ENCODE peak calls at places on chromosomes 7 and 10, in eight cellular contexts. W is nucleus accumbens, L is HT-29, U is GM13977, B is SK-N-SH, K is HTR-8/SVneo, P is NCI-H1417, X is NCI-H2107. E is an unnamed sample.

GRCh38 chr7:82164813-82165212 is 278.8 kb downstream of the CACNA2D1 start:
- DNase-seq in L (no peak), K (no peak), U (no peak), W (no peak), P (peak; percentile 49), X (no peak), B (peak; percentile 21), E (no peak)

GRCh38 chr7:68199951-68200660 is 1203.5 kb downstream of the TYW1 start:
- DNase-seq in W (no peak), U (no peak), L (no peak), K (peak; percentile 2), P (no peak), X (no peak), B (no peak), E (no peak)

GRCh38 chr10:130368761-130369560 is 232.8 kb downstream of the GLRX3 start:
- DNase-seq in K (no peak), W (no peak), X (no peak), P (no peak), B (no peak), U (no peak), L (no peak), E (no peak)

GRCh38 chr10:19908991-19909699 is 92.9 kb downstream of the PLXDC2 start:
- DNase-seq in B (no peak), W (no peak), K (no peak), P (no peak), X (no peak), L (peak; percentile 51), U (no peak), E (no peak)

GRCh38 chr7:149317986-149318672 is 56.1 kb downstream of the ZNF783 start:
- DNase-seq in L (peak; percentile 28), X (no peak), K (no peak), B (no peak), U (no peak), P (no peak), W (no peak), E (no peak)

GRCh38 chr10:48612241-48612943 is 7.5 kb upstream of the ARHGAP22 start:
- DNase-seq in U (no peak), K (no peak), X (no peak), L (no peak), B (no peak), P (no peak), W (no peak), E (no peak)

GRCh38 chr10:13659887-13660544 is 73.3 kb downstream of the PRPF18 start:
- DNase-seq in U (peak; percentile 86), W (peak; percentile 40), B (peak; percentile 88), X (no peak), P (peak; percentile 12), K (peak; percentile 59), L (peak; percentile 44), E (peak; percentile 96)

GRCh38 chr10:117431160-117431559 is 55.9 kb upstream of the PDZD8 start:
- DNase-seq in U (no peak), L (no peak), W (no peak), X (no peak), P (no peak), B (no peak), K (peak; percentile 20), E (peak; percentile 16)

GRCh38 chr10:91347529-91347928 is 62.6 kb upstream of the HECTD2 start:
- DNase-seq in P (no peak), B (no peak), U (no peak), W (no peak), X (no peak), L (no peak), K (no peak), E (no peak)

GRCh38 chr7:151083071-151083823 is at the start of gene TMUB1:
- DNase-seq in W (peak; percentile 67), B (peak; percentile 88), K (peak; percentile 58), U (peak; percentile 90), P (peak; percentile 83), L (peak; percentile 72), X (peak; percentile 65), E (peak; percentile 71)

GRCh38 chr7:157609932-157610640 is 273.3 kb downstream of the DNAJB6 start:
- DNase-seq in L (no peak), B (no peak), P (no peak), U (no peak), X (no peak), K (no peak), W (no peak), E (peak; percentile 62)

GRCh38 chr7:1651897-1652296 is 18.2 kb upstream of the ELFN1 start:
- DNase-seq in X (no peak), B (no peak), P (no peak), K (no peak), W (no peak), U (no peak), L (no peak), E (no peak)